ENCODE peak calls at places on chromosomes 12 and 14, in nine cellular contexts. One of them, this sample, is unnamed.

GRCh38 chr12:63940295-63940997 is 95.9 kb downstream of the SRGAP1 start:
- DNase-seq in H7: no peak
- DNase-seq in CD4-positive, alpha-beta memory T cell: no peak
- DNase-seq in stimulated activated effector memory CD8-positive, alpha-beta T cell treated with anti-CD3 and anti-CD28 coated beads, Interleukin-12 subunit alpha, Interleukin-12 subunit beta, amount 100 ng/mL, for 72 hours: no peak
- DNase-seq in ELR: no peak
- DNase-seq in NCI-H2227 treated with DMSO at 0.1 percent for 48 hours: peak
- DNase-seq in psoas muscle: no peak
- DNase-seq in DMS53: no peak
- DNase-seq in brain microvascular endothelial cell: no peak
- DNase-seq in this sample: no peak

GRCh38 chr12:52976574-52977071 is 27.7 kb downstream of the KRT18 start:
- DNase-seq in H7: no peak
- DNase-seq in CD4-positive, alpha-beta memory T cell: no peak
- DNase-seq in stimulated activated effector memory CD8-positive, alpha-beta T cell treated with anti-CD3 and anti-CD28 coated beads, Interleukin-12 subunit alpha, Interleukin-12 subunit beta, amount 100 ng/mL, for 72 hours: no peak
- DNase-seq in ELR: peak
- DNase-seq in NCI-H2227 treated with DMSO at 0.1 percent for 48 hours: no peak
- DNase-seq in psoas muscle: no peak
- DNase-seq in DMS53: no peak
- DNase-seq in brain microvascular endothelial cell: peak
- DNase-seq in this sample: no peak

GRCh38 chr12:121476477-121476876 is 76.6 kb downstream of the RNF34 start:
- DNase-seq in H7: no peak
- DNase-seq in CD4-positive, alpha-beta memory T cell: no peak
- DNase-seq in stimulated activated effector memory CD8-positive, alpha-beta T cell treated with anti-CD3 and anti-CD28 coated beads, Interleukin-12 subunit alpha, Interleukin-12 subunit beta, amount 100 ng/mL, for 72 hours: no peak
- DNase-seq in ELR: no peak
- DNase-seq in NCI-H2227 treated with DMSO at 0.1 percent for 48 hours: no peak
- DNase-seq in psoas muscle: no peak
- DNase-seq in DMS53: no peak
- DNase-seq in brain microvascular endothelial cell: no peak
- DNase-seq in this sample: no peak

GRCh38 chr12:122851820-122852219 is 16.6 kb downstream of the HIP1R start:
- DNase-seq in H7: peak
- DNase-seq in CD4-positive, alpha-beta memory T cell: no peak
- DNase-seq in stimulated activated effector memory CD8-positive, alpha-beta T cell treated with anti-CD3 and anti-CD28 coated beads, Interleukin-12 subunit alpha, Interleukin-12 subunit beta, amount 100 ng/mL, for 72 hours: no peak
- DNase-seq in ELR: peak
- DNase-seq in NCI-H2227 treated with DMSO at 0.1 percent for 48 hours: no peak
- DNase-seq in psoas muscle: peak
- DNase-seq in DMS53: peak
- DNase-seq in brain microvascular endothelial cell: peak
- DNase-seq in this sample: no peak

GRCh38 chr12:132766380-132767085 is 4.9 kb upstream of the ANKLE2 start:
- DNase-seq in H7: peak
- DNase-seq in CD4-positive, alpha-beta memory T cell: no peak
- DNase-seq in stimulated activated effector memory CD8-positive, alpha-beta T cell treated with anti-CD3 and anti-CD28 coated beads, Interleukin-12 subunit alpha, Interleukin-12 subunit beta, amount 100 ng/mL, for 72 hours: no peak
- DNase-seq in ELR: no peak
- DNase-seq in NCI-H2227 treated with DMSO at 0.1 percent for 48 hours: no peak
- DNase-seq in psoas muscle: peak
- DNase-seq in DMS53: no peak
- DNase-seq in brain microvascular endothelial cell: no peak
- DNase-seq in this sample: no peak

GRCh38 chr14:93789366-93790130 is 1.3 kb upstream of the PRIMA1 start:
- DNase-seq in H7: peak
- DNase-seq in CD4-positive, alpha-beta memory T cell: no peak
- DNase-seq in stimulated activated effector memory CD8-positive, alpha-beta T cell treated with anti-CD3 and anti-CD28 coated beads, Interleukin-12 subunit alpha, Interleukin-12 subunit beta, amount 100 ng/mL, for 72 hours: no peak
- DNase-seq in ELR: no peak
- DNase-seq in NCI-H2227 treated with DMSO at 0.1 percent for 48 hours: peak
- DNase-seq in psoas muscle: no peak
- DNase-seq in DMS53: no peak
- DNase-seq in brain microvascular endothelial cell: no peak
- DNase-seq in this sample: no peak

GRCh38 chr14:22047105-22047504 is 373.5 kb upstream of the OR4E1 start:
- DNase-seq in H7: peak
- DNase-seq in CD4-positive, alpha-beta memory T cell: peak
- DNase-seq in stimulated activated effector memory CD8-positive, alpha-beta T cell treated with anti-CD3 and anti-CD28 coated beads, Interleukin-12 subunit alpha, Interleukin-12 subunit beta, amount 100 ng/mL, for 72 hours: no peak
- DNase-seq in ELR: peak
- DNase-seq in NCI-H2227 treated with DMSO at 0.1 percent for 48 hours: no peak
- DNase-seq in psoas muscle: no peak
- DNase-seq in DMS53: peak
- DNase-seq in brain microvascular endothelial cell: no peak
- DNase-seq in this sample: peak

GRCh38 chr12:47361389-47362031 is 281.8 kb upstream of the AMIGO2 start:
- DNase-seq in H7: peak
- DNase-seq in CD4-positive, alpha-beta memory T cell: peak
- DNase-seq in stimulated activated effector memory CD8-positive, alpha-beta T cell treated with anti-CD3 and anti-CD28 coated beads, Interleukin-12 subunit alpha, Interleukin-12 subunit beta, amount 100 ng/mL, for 72 hours: peak
- DNase-seq in ELR: no peak
- DNase-seq in NCI-H2227 treated with DMSO at 0.1 percent for 48 hours: no peak
- DNase-seq in psoas muscle: no peak
- DNase-seq in DMS53: no peak
- DNase-seq in brain microvascular endothelial cell: no peak
- DNase-seq in this sample: peak

GRCh38 chr12:120540445-120540844 is 6.3 kb downstream of the RNF10 start:
- DNase-seq in H7: no peak
- DNase-seq in CD4-positive, alpha-beta memory T cell: no peak
- DNase-seq in stimulated activated effector memory CD8-positive, alpha-beta T cell treated with anti-CD3 and anti-CD28 coated beads, Interleukin-12 subunit alpha, Interleukin-12 subunit beta, amount 100 ng/mL, for 72 hours: no peak
- DNase-seq in ELR: no peak
- DNase-seq in NCI-H2227 treated with DMSO at 0.1 percent for 48 hours: no peak
- DNase-seq in psoas muscle: no peak
- DNase-seq in DMS53: no peak
- DNase-seq in brain microvascular endothelial cell: no peak
- DNase-seq in this sample: no peak

GRCh38 chr12:107844312-107844921 is 69.9 kb downstream of the ASCL4 start:
- DNase-seq in H7: peak
- DNase-seq in CD4-positive, alpha-beta memory T cell: no peak
- DNase-seq in stimulated activated effector memory CD8-positive, alpha-beta T cell treated with anti-CD3 and anti-CD28 coated beads, Interleukin-12 subunit alpha, Interleukin-12 subunit beta, amount 100 ng/mL, for 72 hours: no peak
- DNase-seq in ELR: no peak
- DNase-seq in NCI-H2227 treated with DMSO at 0.1 percent for 48 hours: no peak
- DNase-seq in psoas muscle: peak
- DNase-seq in DMS53: no peak
- DNase-seq in brain microvascular endothelial cell: no peak
- DNase-seq in this sample: no peak

GRCh38 chr14:88856786-88857366 is 32.4 kb downstream of the TTC8 start:
- DNase-seq in H7: no peak
- DNase-seq in CD4-positive, alpha-beta memory T cell: no peak
- DNase-seq in stimulated activated effector memory CD8-positive, alpha-beta T cell treated with anti-CD3 and anti-CD28 coated beads, Interleukin-12 subunit alpha, Interleukin-12 subunit beta, amount 100 ng/mL, for 72 hours: no peak
- DNase-seq in ELR: peak
- DNase-seq in NCI-H2227 treated with DMSO at 0.1 percent for 48 hours: peak
- DNase-seq in psoas muscle: no peak
- DNase-seq in DMS53: no peak
- DNase-seq in brain microvascular endothelial cell: no peak
- DNase-seq in this sample: no peak

GRCh38 chr12:18158774-18159557 is 69.0 kb upstream of the RERGL start:
- DNase-seq in H7: peak
- DNase-seq in CD4-positive, alpha-beta memory T cell: peak
- DNase-seq in stimulated activated effector memory CD8-positive, alpha-beta T cell treated with anti-CD3 and anti-CD28 coated beads, Interleukin-12 subunit alpha, Interleukin-12 subunit beta, amount 100 ng/mL, for 72 hours: peak
- DNase-seq in ELR: peak
- DNase-seq in NCI-H2227 treated with DMSO at 0.1 percent for 48 hours: no peak
- DNase-seq in psoas muscle: no peak
- DNase-seq in DMS53: peak
- DNase-seq in brain microvascular endothelial cell: peak
- DNase-seq in this sample: peak

GRCh38 chr14:24542346-24542936 is 33.6 kb downstream of the CTSG start:
- DNase-seq in H7: no peak
- DNase-seq in CD4-positive, alpha-beta memory T cell: no peak
- DNase-seq in stimulated activated effector memory CD8-positive, alpha-beta T cell treated with anti-CD3 and anti-CD28 coated beads, Interleukin-12 subunit alpha, Interleukin-12 subunit beta, amount 100 ng/mL, for 72 hours: no peak
- DNase-seq in ELR: no peak
- DNase-seq in NCI-H2227 treated with DMSO at 0.1 percent for 48 hours: no peak
- DNase-seq in psoas muscle: no peak
- DNase-seq in DMS53: no peak
- DNase-seq in brain microvascular endothelial cell: no peak
- DNase-seq in this sample: no peak

GRCh38 chr14:38554046-38554445 is 298.2 kb upstream of the CLEC14A start:
- DNase-seq in H7: no peak
- DNase-seq in CD4-positive, alpha-beta memory T cell: no peak
- DNase-seq in stimulated activated effector memory CD8-positive, alpha-beta T cell treated with anti-CD3 and anti-CD28 coated beads, Interleukin-12 subunit alpha, Interleukin-12 subunit beta, amount 100 ng/mL, for 72 hours: no peak
- DNase-seq in ELR: peak
- DNase-seq in NCI-H2227 treated with DMSO at 0.1 percent for 48 hours: no peak
- DNase-seq in psoas muscle: no peak
- DNase-seq in DMS53: no peak
- DNase-seq in brain microvascular endothelial cell: no peak
- DNase-seq in this sample: no peak

GRCh38 chr12:26744697-26745440 is 88.1 kb downstream of the ITPR2 start:
- DNase-seq in H7: no peak
- DNase-seq in CD4-positive, alpha-beta memory T cell: no peak
- DNase-seq in stimulated activated effector memory CD8-positive, alpha-beta T cell treated with anti-CD3 and anti-CD28 coated beads, Interleukin-12 subunit alpha, Interleukin-12 subunit beta, amount 100 ng/mL, for 72 hours: no peak
- DNase-seq in ELR: no peak
- DNase-seq in NCI-H2227 treated with DMSO at 0.1 percent for 48 hours: no peak
- DNase-seq in psoas muscle: no peak
- DNase-seq in DMS53: peak
- DNase-seq in brain microvascular endothelial cell: peak
- DNase-seq in this sample: no peak

GRCh38 chr12:57522019-57522886 is at the start of gene MBD6:
- DNase-seq in H7: peak
- DNase-seq in CD4-positive, alpha-beta memory T cell: peak
- DNase-seq in stimulated activated effector memory CD8-positive, alpha-beta T cell treated with anti-CD3 and anti-CD28 coated beads, Interleukin-12 subunit alpha, Interleukin-12 subunit beta, amount 100 ng/mL, for 72 hours: peak
- DNase-seq in ELR: peak
- DNase-seq in NCI-H2227 treated with DMSO at 0.1 percent for 48 hours: peak
- DNase-seq in psoas muscle: peak
- DNase-seq in DMS53: peak
- DNase-seq in brain microvascular endothelial cell: peak
- DNase-seq in this sample: peak

GRCh38 chr12:131434208-131435125 is 276.4 kb upstream of the SFSWAP start:
- DNase-seq in H7: peak
- DNase-seq in CD4-positive, alpha-beta memory T cell: no peak
- DNase-seq in stimulated activated effector memory CD8-positive, alpha-beta T cell treated with anti-CD3 and anti-CD28 coated beads, Interleukin-12 subunit alpha, Interleukin-12 subunit beta, amount 100 ng/mL, for 72 hours: no peak
- DNase-seq in ELR: no peak
- DNase-seq in NCI-H2227 treated with DMSO at 0.1 percent for 48 hours: no peak
- DNase-seq in psoas muscle: no peak
- DNase-seq in DMS53: no peak
- DNase-seq in brain microvascular endothelial cell: no peak
- DNase-seq in this sample: no peak

GRCh38 chr12:14952295-14952995 is 9.0 kb downstream of the ARHGDIB start:
- DNase-seq in H7: no peak
- DNase-seq in CD4-positive, alpha-beta memory T cell: peak
- DNase-seq in stimulated activated effector memory CD8-positive, alpha-beta T cell treated with anti-CD3 and anti-CD28 coated beads, Interleukin-12 subunit alpha, Interleukin-12 subunit beta, amount 100 ng/mL, for 72 hours: no peak
- DNase-seq in ELR: peak
- DNase-seq in NCI-H2227 treated with DMSO at 0.1 percent for 48 hours: no peak
- DNase-seq in psoas muscle: no peak
- DNase-seq in DMS53: peak
- DNase-seq in brain microvascular endothelial cell: peak
- DNase-seq in this sample: peak

GRCh38 chr12:30985814-30986452 is 59.4 kb downstream of the TSPAN11 start:
- DNase-seq in H7: peak
- DNase-seq in CD4-positive, alpha-beta memory T cell: no peak
- DNase-seq in stimulated activated effector memory CD8-positive, alpha-beta T cell treated with anti-CD3 and anti-CD28 coated beads, Interleukin-12 subunit alpha, Interleukin-12 subunit beta, amount 100 ng/mL, for 72 hours: no peak
- DNase-seq in ELR: peak
- DNase-seq in NCI-H2227 treated with DMSO at 0.1 percent for 48 hours: no peak
- DNase-seq in psoas muscle: no peak
- DNase-seq in DMS53: peak
- DNase-seq in brain microvascular endothelial cell: peak
- DNase-seq in this sample: peak

GRCh38 chr12:124466200-124467128 is 100.9 kb downstream of the NCOR2 start:
- DNase-seq in H7: no peak
- DNase-seq in CD4-positive, alpha-beta memory T cell: peak
- DNase-seq in stimulated activated effector memory CD8-positive, alpha-beta T cell treated with anti-CD3 and anti-CD28 coated beads, Interleukin-12 subunit alpha, Interleukin-12 subunit beta, amount 100 ng/mL, for 72 hours: peak
- DNase-seq in ELR: peak
- DNase-seq in NCI-H2227 treated with DMSO at 0.1 percent for 48 hours: no peak
- DNase-seq in psoas muscle: peak
- DNase-seq in DMS53: peak
- DNase-seq in brain microvascular endothelial cell: peak
- DNase-seq in this sample: peak

GRCh38 chr12:15276088-15276698 is 46.1 kb upstream of the PTPRO start:
- DNase-seq in H7: peak
- DNase-seq in CD4-positive, alpha-beta memory T cell: peak
- DNase-seq in stimulated activated effector memory CD8-positive, alpha-beta T cell treated with anti-CD3 and anti-CD28 coated beads, Interleukin-12 subunit alpha, Interleukin-12 subunit beta, amount 100 ng/mL, for 72 hours: no peak
- DNase-seq in ELR: peak
- DNase-seq in NCI-H2227 treated with DMSO at 0.1 percent for 48 hours: peak
- DNase-seq in psoas muscle: no peak
- DNase-seq in DMS53: peak
- DNase-seq in brain microvascular endothelial cell: peak
- DNase-seq in this sample: no peak

GRCh38 chr14:58738189-58738836 is 100.6 kb downstream of the DACT1 start:
- DNase-seq in H7: no peak
- DNase-seq in CD4-positive, alpha-beta memory T cell: no peak
- DNase-seq in stimulated activated effector memory CD8-positive, alpha-beta T cell treated with anti-CD3 and anti-CD28 coated beads, Interleukin-12 subunit alpha, Interleukin-12 subunit beta, amount 100 ng/mL, for 72 hours: no peak
- DNase-seq in ELR: peak
- DNase-seq in NCI-H2227 treated with DMSO at 0.1 percent for 48 hours: no peak
- DNase-seq in psoas muscle: no peak
- DNase-seq in DMS53: peak
- DNase-seq in brain microvascular endothelial cell: peak
- DNase-seq in this sample: no peak

GRCh38 chr12:115542656-115543055 is 734.8 kb downstream of the MED13L start:
- DNase-seq in H7: no peak
- DNase-seq in CD4-positive, alpha-beta memory T cell: no peak
- DNase-seq in stimulated activated effector memory CD8-positive, alpha-beta T cell treated with anti-CD3 and anti-CD28 coated beads, Interleukin-12 subunit alpha, Interleukin-12 subunit beta, amount 100 ng/mL, for 72 hours: no peak
- DNase-seq in ELR: peak
- DNase-seq in NCI-H2227 treated with DMSO at 0.1 percent for 48 hours: no peak
- DNase-seq in psoas muscle: no peak
- DNase-seq in DMS53: no peak
- DNase-seq in brain microvascular endothelial cell: no peak
- DNase-seq in this sample: no peak

GRCh38 chr14:64444984-64445845 is 20.1 kb upstream of the AKAP5 start:
- DNase-seq in H7: no peak
- DNase-seq in CD4-positive, alpha-beta memory T cell: peak
- DNase-seq in stimulated activated effector memory CD8-positive, alpha-beta T cell treated with anti-CD3 and anti-CD28 coated beads, Interleukin-12 subunit alpha, Interleukin-12 subunit beta, amount 100 ng/mL, for 72 hours: peak
- DNase-seq in ELR: peak
- DNase-seq in NCI-H2227 treated with DMSO at 0.1 percent for 48 hours: peak
- DNase-seq in psoas muscle: no peak
- DNase-seq in DMS53: no peak
- DNase-seq in brain microvascular endothelial cell: peak
- DNase-seq in this sample: peak

GRCh38 chr14:53621433-53621832 is 335.2 kb downstream of the BMP4 start:
- DNase-seq in H7: no peak
- DNase-seq in CD4-positive, alpha-beta memory T cell: no peak
- DNase-seq in stimulated activated effector memory CD8-positive, alpha-beta T cell treated with anti-CD3 and anti-CD28 coated beads, Interleukin-12 subunit alpha, Interleukin-12 subunit beta, amount 100 ng/mL, for 72 hours: no peak
- DNase-seq in ELR: no peak
- DNase-seq in NCI-H2227 treated with DMSO at 0.1 percent for 48 hours: no peak
- DNase-seq in psoas muscle: no peak
- DNase-seq in DMS53: peak
- DNase-seq in brain microvascular endothelial cell: no peak
- DNase-seq in this sample: no peak

GRCh38 chr14:40365305-40365704 is 933.1 kb upstream of the FBXO33 start:
- DNase-seq in H7: no peak
- DNase-seq in CD4-positive, alpha-beta memory T cell: no peak
- DNase-seq in stimulated activated effector memory CD8-positive, alpha-beta T cell treated with anti-CD3 and anti-CD28 coated beads, Interleukin-12 subunit alpha, Interleukin-12 subunit beta, amount 100 ng/mL, for 72 hours: no peak
- DNase-seq in ELR: no peak
- DNase-seq in NCI-H2227 treated with DMSO at 0.1 percent for 48 hours: no peak
- DNase-seq in psoas muscle: no peak
- DNase-seq in DMS53: no peak
- DNase-seq in brain microvascular endothelial cell: no peak
- DNase-seq in this sample: no peak

GRCh38 chr12:52895726-52896189 is 9.1 kb downstream of the KRT8 start:
- DNase-seq in H7: no peak
- DNase-seq in CD4-positive, alpha-beta memory T cell: no peak
- DNase-seq in stimulated activated effector memory CD8-positive, alpha-beta T cell treated with anti-CD3 and anti-CD28 coated beads, Interleukin-12 subunit alpha, Interleukin-12 subunit beta, amount 100 ng/mL, for 72 hours: no peak
- DNase-seq in ELR: no peak
- DNase-seq in NCI-H2227 treated with DMSO at 0.1 percent for 48 hours: no peak
- DNase-seq in psoas muscle: no peak
- DNase-seq in DMS53: peak
- DNase-seq in brain microvascular endothelial cell: no peak
- DNase-seq in this sample: no peak

GRCh38 chr14:99602054-99602787 is 1.8 kb downstream of the CCDC85C start:
- DNase-seq in H7: peak
- DNase-seq in CD4-positive, alpha-beta memory T cell: no peak
- DNase-seq in stimulated activated effector memory CD8-positive, alpha-beta T cell treated with anti-CD3 and anti-CD28 coated beads, Interleukin-12 subunit alpha, Interleukin-12 subunit beta, amount 100 ng/mL, for 72 hours: no peak
- DNase-seq in ELR: peak
- DNase-seq in NCI-H2227 treated with DMSO at 0.1 percent for 48 hours: no peak
- DNase-seq in psoas muscle: no peak
- DNase-seq in DMS53: peak
- DNase-seq in brain microvascular endothelial cell: no peak
- DNase-seq in this sample: peak

GRCh38 chr12:66014818-66015217 is 115.7 kb downstream of the LLPH start:
- DNase-seq in H7: no peak
- DNase-seq in CD4-positive, alpha-beta memory T cell: no peak
- DNase-seq in stimulated activated effector memory CD8-positive, alpha-beta T cell treated with anti-CD3 and anti-CD28 coated beads, Interleukin-12 subunit alpha, Interleukin-12 subunit beta, amount 100 ng/mL, for 72 hours: no peak
- DNase-seq in ELR: peak
- DNase-seq in NCI-H2227 treated with DMSO at 0.1 percent for 48 hours: no peak
- DNase-seq in psoas muscle: no peak
- DNase-seq in DMS53: no peak
- DNase-seq in brain microvascular endothelial cell: no peak
- DNase-seq in this sample: no peak

GRCh38 chr12:112777387-112778025 is 14.0 kb upstream of the RPH3A start:
- DNase-seq in H7: peak
- DNase-seq in CD4-positive, alpha-beta memory T cell: no peak
- DNase-seq in stimulated activated effector memory CD8-positive, alpha-beta T cell treated with anti-CD3 and anti-CD28 coated beads, Interleukin-12 subunit alpha, Interleukin-12 subunit beta, amount 100 ng/mL, for 72 hours: no peak
- DNase-seq in ELR: no peak
- DNase-seq in NCI-H2227 treated with DMSO at 0.1 percent for 48 hours: no peak
- DNase-seq in psoas muscle: no peak
- DNase-seq in DMS53: no peak
- DNase-seq in brain microvascular endothelial cell: no peak
- DNase-seq in this sample: no peak

GRCh38 chr14:101026341-101026740 is 122.8 kb upstream of the RTL1 start:
- DNase-seq in H7: no peak
- DNase-seq in CD4-positive, alpha-beta memory T cell: no peak
- DNase-seq in stimulated activated effector memory CD8-positive, alpha-beta T cell treated with anti-CD3 and anti-CD28 coated beads, Interleukin-12 subunit alpha, Interleukin-12 subunit beta, amount 100 ng/mL, for 72 hours: no peak
- DNase-seq in ELR: no peak
- DNase-seq in NCI-H2227 treated with DMSO at 0.1 percent for 48 hours: no peak
- DNase-seq in psoas muscle: no peak
- DNase-seq in DMS53: no peak
- DNase-seq in brain microvascular endothelial cell: no peak
- DNase-seq in this sample: no peak